ENCODE peak calls at places on chromosome 17, in six cellular contexts. N is HCT116, D is HepG2, W is K562, P is GM12878, C is H1. F is an unnamed sample.

GRCh38 chr17:72587773-72588511 is 467.1 kb downstream of the SOX9 start:
- DNase-seq in N (no peak), D (peak), W (no peak), P (no peak), C (no peak), F (no peak)

GRCh38 chr17:22692066-22692800 is 999.9 kb downstream of the KCNJ18 start:
- DNase-seq in N (no peak), D (no peak), W (no peak), P (no peak), C (no peak), F (no peak)

GRCh38 chr17:2852211-2852610 is 56.0 kb downstream of the RAP1GAP2 start:
- DNase-seq in N (no peak), D (no peak), W (no peak), P (no peak), C (no peak), F (no peak)

GRCh38 chr17:47621293-47622178 is 28.2 kb upstream of the KPNB1 start:
- DNase-seq in N (peak), D (no peak), W (no peak), P (no peak), C (no peak), F (peak)

GRCh38 chr17:28906276-28907051 is 3.6 kb upstream of the DHRS13 start:
- DNase-seq in N (no peak), D (no peak), W (peak), P (no peak), C (no peak), F (no peak)

GRCh38 chr17:20184977-20185619 is 175.9 kb downstream of the SPECC1 start:
- DNase-seq in N (no peak), D (no peak), W (peak), P (no peak), C (no peak), F (no peak)

GRCh38 chr17:78722101-78722761 is 59.8 kb downstream of the CYTH1 start:
- DNase-seq in N (no peak), D (no peak), W (no peak), P (no peak), C (no peak), F (no peak)

GRCh38 chr17:4144411-4144747 is 1.4 kb downstream of the CYB5D2 start:
- DNase-seq in N (no peak), D (no peak), W (no peak), P (no peak), C (no peak), F (no peak)

GRCh38 chr17:61399131-61400057 is at the start of gene TBX2:
- DNase-seq in N (no peak), D (peak), W (no peak), P (no peak), C (peak), F (no peak)

GRCh38 chr17:80529104-80529903 is 15.3 kb upstream of the RPTOR start:
- DNase-seq in N (no peak), D (no peak), W (peak), P (no peak), C (no peak), F (no peak)

GRCh38 chr17:70678889-70679288 is 509.6 kb downstream of the KCNJ2 start:
- DNase-seq in N (no peak), D (no peak), W (no peak), P (no peak), C (no peak), F (no peak)

DNA sequence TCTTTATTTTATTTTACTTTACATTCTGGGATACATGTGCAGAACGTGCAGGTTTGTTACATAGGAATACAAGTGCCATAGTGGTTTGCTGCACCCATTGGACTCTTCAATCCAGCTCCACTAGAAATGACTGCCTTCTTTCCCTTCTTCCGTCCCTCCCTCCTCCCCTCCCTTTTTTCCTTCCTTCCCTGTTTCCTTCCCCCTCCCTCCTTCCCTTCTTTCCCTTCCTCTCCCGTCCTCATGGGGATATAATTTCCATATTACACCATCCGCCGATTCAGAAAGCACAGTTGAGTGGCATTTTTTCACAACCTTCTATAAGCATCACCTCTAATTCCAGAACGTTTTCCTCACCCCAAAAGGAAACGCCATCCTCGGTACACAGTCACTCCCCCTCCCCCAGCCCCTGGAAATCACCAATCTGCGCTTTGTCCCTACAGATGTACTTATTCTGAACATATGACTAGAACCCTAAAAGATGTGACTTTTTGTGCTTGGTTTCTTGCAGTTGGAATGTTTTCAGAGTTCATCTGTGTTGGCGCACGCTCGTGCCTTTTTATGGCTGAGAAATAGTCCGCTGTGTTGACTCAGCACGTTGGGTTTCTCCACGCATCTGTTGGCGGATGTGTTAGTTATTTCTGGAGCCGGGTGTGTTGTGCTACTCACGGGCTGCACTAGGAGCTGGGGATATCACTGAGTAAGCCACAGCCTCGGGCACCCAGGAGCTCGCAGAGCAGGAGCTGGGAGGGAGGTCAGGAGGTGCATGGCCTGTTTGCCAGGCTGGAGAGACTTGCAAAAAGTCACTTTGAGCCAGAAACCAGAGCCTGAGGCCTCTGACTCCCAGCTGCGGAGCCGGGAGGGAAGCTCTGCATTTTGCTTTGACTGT is 336.4 kb downstream of the SEC14L1 start:
- DNase-seq in N (no peak), D (no peak), W (no peak), P (no peak), C (no peak), F (no peak)
- TF ChIP-seq ZNF274 in N (no peak), D (no peak), W (no peak), P (no peak), C (no peak), F (no peak)

DNA sequence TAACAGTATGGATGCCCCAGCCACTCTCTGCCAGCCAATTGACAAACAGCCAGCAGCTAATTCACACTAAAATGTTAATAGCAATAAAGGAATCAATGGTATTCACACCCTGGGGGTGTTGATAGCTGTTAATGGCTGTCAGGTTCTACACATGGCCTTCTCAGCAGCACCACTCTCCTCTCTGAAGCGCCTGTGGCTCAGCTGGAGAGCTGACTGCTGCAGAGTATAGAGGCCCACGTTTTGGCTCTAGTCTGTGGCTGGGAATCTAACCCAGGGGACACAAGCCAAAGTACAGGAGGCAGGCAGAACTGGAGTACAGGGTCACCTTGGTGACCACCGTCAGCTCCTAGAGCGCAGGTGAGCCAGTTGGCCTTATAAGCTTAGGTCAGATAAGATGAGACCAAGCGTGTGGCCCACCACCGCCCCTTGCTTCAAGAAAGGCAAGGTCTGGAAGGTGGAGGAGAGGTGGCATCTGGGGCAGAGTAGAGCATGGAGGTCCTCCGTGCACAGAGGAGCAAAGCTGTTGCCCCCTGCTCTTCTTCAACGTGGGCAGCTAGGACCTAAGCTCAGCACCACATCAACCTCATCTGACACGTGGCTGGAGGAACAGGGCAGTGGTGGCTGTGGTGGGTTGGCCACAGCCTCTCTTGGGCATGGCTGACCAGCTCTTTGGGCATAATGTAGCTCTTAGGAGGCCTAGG is 25.4 kb downstream of the CCR7 start:
- DNase-seq in N (no peak), D (no peak), W (no peak), P (no peak), C (no peak), F (no peak)
- TF ChIP-seq YY1 in N (no peak), D (no peak), W (no peak), P (no peak), C (no peak), F (no peak)

GRCh38 chr17:56737741-56738161 is 96.0 kb downstream of the C17orf67 start:
- DNase-seq in N (no peak), D (no peak), W (no peak), P (no peak), C (no peak), F (no peak)
- TF ChIP-seq ZNF274 in N (no peak), D (no peak), W (no peak), P (no peak), C (no peak), F (no peak)

GRCh38 chr17:1110844-1111598 is 68.8 kb downstream of the ABR start:
- DNase-seq in N (peak), D (peak), W (no peak), P (no peak), C (peak), F (no peak)
- TF ChIP-seq YY1 in N (no peak), D (peak), W (no peak), P (no peak), C (no peak), F (no peak)